ENCODE peak calls at places on chromosome 7, in five cellular contexts. K is NCI-H1105 treated with DMSO at 0.1 percent for 48 hours, N is caudate nucleus, S is fibroblast of mammary gland, W is epithelial cell of esophagus. O is an unnamed sample.

GRCh38 chr7:97001656-97002554 is 3.4 kb upstream of the DLX6 start:
- DNase-seq in N (no peak), W (no peak), K (no peak), S (no peak), O (no peak)

GRCh38 chr7:30459591-30460245 is 18.9 kb downstream of the NOD1 start:
- DNase-seq in S (peak; percentile 97), N (no peak), K (no peak), W (peak; percentile 36), O (peak; percentile 71)

GRCh38 chr7:147990837-147991236 is 599.7 kb upstream of the C7orf33 start:
- DNase-seq in S (no peak), K (no peak), N (no peak), W (no peak), O (no peak)

GRCh38 chr7:12028508-12028907 is 182.6 kb upstream of the TMEM106B start:
- DNase-seq in K (no peak), S (no peak), N (no peak), W (no peak), O (no peak)

GRCh38 chr7:18638594-18639452 is 143.3 kb downstream of the HDAC9 start:
- DNase-seq in S (peak; percentile 92), W (peak; percentile 44), K (no peak), N (peak; percentile 18), O (peak; percentile 19)

GRCh38 chr7:27868117-27868516 is 128.2 kb downstream of the TAX1BP1 start:
- DNase-seq in S (peak; percentile 74), N (no peak), K (no peak), W (peak; percentile 35), O (peak; percentile 14)

GRCh38 chr7:9711259-9711658 is 1262.4 kb upstream of the PHF14 start:
- DNase-seq in N (no peak), K (no peak), S (no peak), W (peak; percentile 2), O (no peak)

GRCh38 chr7:133011746-133012145 is 70.1 kb downstream of the CHCHD3 start:
- DNase-seq in W (no peak), N (no peak), S (no peak), K (no peak), O (no peak)

GRCh38 chr7:140696024-140696678 is 357 bp upstream of the NDUFB2 start:
- DNase-seq in K (peak; percentile 27), N (peak; percentile 98), W (peak; percentile 93), S (peak; percentile 88), O (peak; percentile 63)

GRCh38 chr7:87047-87446 is 105.3 kb upstream of the FAM20C start:
- DNase-seq in W (no peak), K (no peak), N (no peak), S (no peak), O (no peak)